ENCODE peak calls at places on chromosome 9, in nine cellular contexts. B is PC-3; U is AG08396; I is NK-92 treated with Interleukin-12 subunit alpha and Interleukin-12 subunit beta, amount 100 ng/mL, for 24 hours; G is mammary epithelial cell; T is renal cortical epithelial cell; O is naive thymus-derived CD8-positive, alpha-beta T cell; F is AG08395; K is NCI-H345. W is an unnamed sample.

GRCh38 chr9:93531374-93531773 is 45.0 kb upstream of the PHF2 start:
- DNase-seq in B (peak; percentile 4), U (no peak), I (no peak), G (no peak), T (no peak), O (no peak), F (no peak), K (no peak), W (no peak)

GRCh38 chr9:3497406-3497805 is 28.4 kb downstream of the RFX3 start:
- DNase-seq in B (no peak), U (no peak), I (no peak), G (peak; percentile 39), T (no peak), O (no peak), F (peak; percentile 25), K (no peak), W (peak; percentile 85)

GRCh38 chr9:131276891-131277672 is 772 bp upstream of the FAM78A start:
- DNase-seq in B (no peak), U (no peak), I (peak; percentile 26), G (no peak), T (no peak), O (peak; percentile 44), F (no peak), K (no peak), W (no peak)

GRCh38 chr9:73807956-73808355 is 656.3 kb downstream of the ANXA1 start:
- DNase-seq in B (no peak), U (no peak), I (no peak), G (peak; percentile 9), T (peak; percentile 4), O (no peak), F (no peak), K (no peak), W (peak; percentile 16)

GRCh38 chr9:131624636-131625241 is 79.4 kb downstream of the PRRT1B start:
- DNase-seq in B (no peak), U (no peak), I (no peak), G (no peak), T (no peak), O (no peak), F (peak; percentile 55), K (peak; percentile 8), W (no peak)

GRCh38 chr9:5274770-5275169 is 29.7 kb downstream of the RLN2 start:
- DNase-seq in B (no peak), U (no peak), I (no peak), G (no peak), T (no peak), O (no peak), F (no peak), K (no peak), W (no peak)

GRCh38 chr9:105994970-105995369 is 300.6 kb downstream of the TMEM38B start:
- DNase-seq in B (peak; percentile 32), U (no peak), I (no peak), G (peak; percentile 66), T (peak; percentile 55), O (no peak), F (no peak), K (peak; percentile 14), W (peak; percentile 75)

GRCh38 chr9:114247086-114247485 is 75.8 kb upstream of the ORM1 start:
- DNase-seq in B (no peak), U (no peak), I (no peak), G (no peak), T (no peak), O (no peak), F (no peak), K (no peak), W (no peak)

GRCh38 chr9:134647359-134648115 is 5.9 kb downstream of the COL5A1 start:
- DNase-seq in B (no peak), U (no peak), I (no peak), G (no peak), T (no peak), O (no peak), F (no peak), K (no peak), W (no peak)

GRCh38 chr9:16992138-16992537 is 121.7 kb upstream of the BNC2 start:
- DNase-seq in B (no peak), U (no peak), I (no peak), G (peak; percentile 30), T (no peak), O (no peak), F (no peak), K (no peak), W (no peak)

GRCh38 chr9:112664541-112664940 is 53.4 kb downstream of the INIP start:
- DNase-seq in B (peak; percentile 12), U (no peak), I (no peak), G (no peak), T (no peak), O (no peak), F (no peak), K (no peak), W (no peak)

GRCh38 chr9:69122086-69122390 is 52.0 kb upstream of the TJP2 start:
- DNase-seq in B (peak; percentile 48), U (peak; percentile 82), I (no peak), G (peak; percentile 67), T (peak; percentile 61), O (peak; percentile 51), F (peak; percentile 55), K (peak; percentile 79), W (peak; percentile 45)

GRCh38 chr9:93612796-93613154 is 36.4 kb downstream of the PHF2 start:
- DNase-seq in B (no peak), U (no peak), I (no peak), G (peak; percentile 67), T (no peak), O (no peak), F (no peak), K (peak; percentile 76), W (peak; percentile 84)

GRCh38 chr9:7315746-7316457 is 483.7 kb downstream of the DMAC1 start:
- DNase-seq in B (no peak), U (no peak), I (no peak), G (peak; percentile 32), T (no peak), O (no peak), F (peak; percentile 54), K (no peak), W (no peak)

GRCh38 chr9:91978739-91979414 is 28.8 kb upstream of the ROR2 start:
- DNase-seq in B (peak; percentile 46), U (peak; percentile 73), I (no peak), G (peak; percentile 62), T (peak; percentile 71), O (no peak), F (peak; percentile 90), K (no peak), W (peak; percentile 49)

GRCh38 chr9:34456746-34457145 is 1.6 kb downstream of the FAM219A start:
- DNase-seq in B (no peak), U (no peak), I (no peak), G (no peak), T (no peak), O (no peak), F (no peak), K (no peak), W (no peak)

GRCh38 chr9:21326526-21327139 is 8.6 kb downstream of the KLHL9 start:
- DNase-seq in B (peak; percentile 63), U (peak; percentile 18), I (no peak), G (peak; percentile 27), T (peak; percentile 66), O (no peak), F (peak; percentile 53), K (peak; percentile 48), W (peak; percentile 56)

GRCh38 chr9:68560131-68560844 is 19.6 kb upstream of the TMEM252 start:
- DNase-seq in B (peak; percentile 36), U (peak; percentile 20), I (no peak), G (no peak), T (peak; percentile 72), O (peak; percentile 35), F (no peak), K (no peak), W (no peak)

GRCh38 chr9:95516736-95517558 is at the start of gene PTCH1:
- DNase-seq in B (peak; percentile 19), U (peak; percentile 68), I (no peak), G (peak; percentile 46), T (no peak), O (peak; percentile 48), F (peak; percentile 34), K (no peak), W (peak; percentile 30)

W was measured in bronchial epithelial cell.